ENCODE peak calls at places on chromosomes 12 and 14, in seven cellular contexts. J is fibroblast of the aortic adventitia; O is H4; V is central memory CD4-positive, alpha-beta T cell; D is left cardiac atrium; X is stimulated activated CD4-positive, alpha-beta T cell treated with anti-CD3 and anti-CD28 coated beads, Interleukin-2, amount 100 ng/mL, for 48 hours; I is nucleus accumbens. K is an unnamed sample.

GRCh38 chr12:69044887-69045286 is 111.9 kb upstream of the CPM start:
- DNase-seq in V (no peak), D (no peak), I (no peak), J (no peak), X (no peak), O (no peak), K (no peak)

GRCh38 chr12:32765906-32766305 is 10.2 kb upstream of the YARS2 start:
- DNase-seq in I (no peak), X (no peak), O (peak), J (peak), D (no peak), V (no peak), K (no peak)

GRCh38 chr14:26199599-26200370 is 398.0 kb downstream of the NOVA1 start:
- DNase-seq in J (peak), X (no peak), O (peak), V (no peak), D (no peak), I (no peak), K (no peak)

GRCh38 chr12:121279507-121279915 is 17.0 kb downstream of the CAMKK2 start:
- DNase-seq in I (no peak), V (no peak), J (peak), X (no peak), D (peak), O (no peak), K (no peak)

GRCh38 chr12:31588976-31589375 is 2.0 kb downstream of the DENND5B start:
- DNase-seq in I (no peak), O (no peak), J (peak), X (no peak), D (no peak), V (no peak), K (no peak)

GRCh38 chr14:58128416-58128815 is 23.6 kb downstream of the ARMH4 start:
- DNase-seq in X (no peak), V (no peak), J (no peak), O (no peak), D (no peak), I (no peak), K (no peak)

GRCh38 chr14:94936411-94936892 is 166.5 kb upstream of the GSC start:
- DNase-seq in I (peak), O (no peak), D (peak), X (no peak), J (peak), V (no peak), K (no peak)

GRCh38 chr14:106657460-106657859 is 1131.1 kb downstream of the TMEM121 start:
- DNase-seq in V (peak), I (no peak), X (peak), D (no peak), J (no peak), O (no peak), K (peak)

GRCh38 chr12:26701604-26702215 is 131.3 kb downstream of the ITPR2 start:
- DNase-seq in D (no peak), I (no peak), V (peak), J (peak), O (peak), X (no peak), K (no peak)